ENCODE peak calls at places on chromosomes 7 and 10, in ten cellular contexts. P is PC-9; J is left lung; H is CD8-positive, alpha-beta T cell; E is dorsolateral prefrontal cortex; U is endodermal cell; G is IMR-90; I is kidney epithelial cell; M is AG04450; C is thoracic aorta. Z is an unnamed sample.

GRCh38 chr7:152180587-152180986 is 155.1 kb downstream of the GALNT11 start:
- DNase-seq in J (no peak), C (no peak), G (no peak), I (no peak), E (no peak), M (no peak), U (no peak), P (no peak), H (no peak), Z (no peak)

GRCh38 chr7:77827999-77828398 is 29.4 kb downstream of the PHTF2 start:
- DNase-seq in E (no peak), H (no peak), C (no peak), J (no peak), P (no peak), I (no peak), M (no peak), G (no peak), U (no peak), Z (no peak)

GRCh38 chr10:25294032-25294926 is 119.5 kb downstream of the GPR158 start:
- DNase-seq in I (peak; percentile 29), P (peak; percentile 45), C (no peak), J (no peak), H (no peak), G (peak; percentile 8), M (no peak), U (no peak), E (no peak), Z (no peak)

GRCh38 chr7:30459591-30460245 is 18.9 kb downstream of the NOD1 start:
- DNase-seq in E (no peak), P (peak; percentile 90), U (no peak), G (peak; percentile 95), C (no peak), I (peak; percentile 71), M (peak; percentile 85), J (no peak), H (no peak), Z (no peak)

GRCh38 chr7:113730309-113730955 is 188.4 kb downstream of the PPP1R3A start:
- DNase-seq in E (no peak), P (no peak), C (no peak), G (peak; percentile 87), I (peak; percentile 18), M (peak; percentile 58), J (no peak), H (no peak), U (no peak), Z (no peak)

GRCh38 chr7:129376076-129376777 is 58.0 kb upstream of the STRIP2 start:
- DNase-seq in P (no peak), M (no peak), I (no peak), J (no peak), G (peak; percentile 43), U (peak; percentile 63), H (peak; percentile 40), E (no peak), C (no peak), Z (no peak)

GRCh38 chr7:34430456-34430855 is 227.6 kb upstream of the NPSR1 start:
- DNase-seq in I (peak; percentile 14), U (peak; percentile 58), J (no peak), E (no peak), C (no peak), P (no peak), H (no peak), M (no peak), G (peak; percentile 44), Z (no peak)

GRCh38 chr7:37915438-37915837 is 1.2 kb downstream of the SFRP4 start:
- DNase-seq in C (no peak), P (no peak), U (no peak), I (no peak), M (no peak), G (no peak), E (no peak), H (no peak), J (no peak), Z (no peak)

GRCh38 chr10:68303849-68304412 is 27.9 kb upstream of the HNRNPH3 start:
- DNase-seq in M (no peak), E (no peak), U (no peak), H (no peak), C (no peak), P (no peak), I (no peak), G (no peak), J (no peak), Z (no peak)

GRCh38 chr10:6242089-6242488 is 39.4 kb downstream of the PFKFB3 start:
- DNase-seq in H (no peak), I (no peak), M (peak; percentile 39), U (peak; percentile 17), C (no peak), J (no peak), G (peak; percentile 80), P (no peak), E (no peak), Z (no peak)

GRCh38 chr7:149071641-149072437 is 18.7 kb downstream of the ZNF786 start:
- DNase-seq in U (peak; percentile 94), I (no peak), M (no peak), G (peak; percentile 5), E (no peak), J (peak; percentile 83), C (no peak), H (peak; percentile 49), P (no peak), Z (no peak)

GRCh38 chr7:50588937-50589336 is 23.7 kb upstream of the DDC start:
- DNase-seq in J (peak; percentile 71), M (no peak), H (no peak), U (peak; percentile 70), C (no peak), P (no peak), G (no peak), I (no peak), E (no peak), Z (no peak)
- TF ChIP-seq CTCF in J (no peak), M (peak; percentile 38), H (no peak), U (peak; percentile 69), C (no peak), P (no peak), G (no peak), I (peak; percentile 11), E (no peak), Z (no peak)

GRCh38 chr10:88318803-88319202 is 264.3 kb downstream of the RNLS start:
- DNase-seq in H (no peak), C (no peak), P (peak; percentile 32), U (peak; percentile 68), J (no peak), E (no peak), G (no peak), I (no peak), M (no peak), Z (no peak)
- H3K27me3 ChIP-seq in H (no peaks in the 10 kb centered on the region), C (no peaks in the 10 kb centered on the region), P (no peaks in the 10 kb centered on the region), U (no peaks in the 10 kb centered on the region), J (no peaks in the 10 kb centered on the region), E (no peaks in the 10 kb centered on the region), G (no peaks in the 10 kb centered on the region), I (no peaks in the 10 kb centered on the region), M (no peaks in the 10 kb centered on the region), Z (no peaks in the 10 kb centered on the region)

GRCh38 chr7:73428697-73429005 is 4.9 kb upstream of the FZD9 start:
- DNase-seq in M (no peak), U (no peak), P (no peak), H (no peak), C (no peak), I (no peak), G (no peak), E (no peak), J (no peak), Z (no peak)
- TF ChIP-seq CTCF in M (no peak), U (no peak), P (no peak), H (no peak), C (no peak), I (no peak), G (no peak), E (no peak), J (no peak), Z (no peak)

GRCh38 chr10:101241840-101242707 is 12.8 kb upstream of the LBX1 start:
- DNase-seq in H (no peak), G (peak; percentile 47), U (no peak), I (no peak), P (no peak), J (no peak), E (no peak), M (no peak), C (no peak), Z (no peak)
- H3K27me3 ChIP-seq in H (peaks cover 27% of the 10 kb centered on the region), G (peaks cover 37% of the 10 kb centered on the region), U (peaks cover 100% of the 10 kb centered on the region), I (peaks cover 57% of the 10 kb centered on the region), P (peaks cover 18% of the 10 kb centered on the region), J (peaks cover 28% of the 10 kb centered on the region), E (peaks cover 28% of the 10 kb centered on the region), M (peaks cover 37% of the 10 kb centered on the region), C (peaks cover 17% of the 10 kb centered on the region), Z (peaks cover 2% of the 10 kb centered on the region)

DNA sequence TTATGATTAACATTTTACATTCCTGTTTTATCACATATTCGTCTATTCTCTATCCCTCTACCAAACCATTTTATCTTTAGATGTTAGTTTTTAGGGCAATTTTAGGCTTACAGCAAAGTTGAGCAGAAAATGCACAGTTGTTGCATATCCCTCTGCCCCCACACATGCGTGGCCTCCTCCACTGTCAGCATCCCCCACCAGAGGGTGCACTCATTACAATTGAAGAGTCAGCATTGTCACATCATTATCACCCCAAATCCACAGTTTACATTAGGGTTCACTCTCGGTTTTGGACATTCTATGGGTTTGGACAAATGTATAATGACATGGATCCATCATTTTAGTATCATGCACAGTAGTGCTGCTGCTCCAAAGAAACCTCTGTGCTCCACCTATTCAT is 86.4 kb downstream of the WDR37 start:
- DNase-seq in C (no peak), M (no peak), G (no peak), P (no peak), E (no peak), J (no peak), H (no peak), I (no peak), U (no peak), Z (no peak)
- TF ChIP-seq CTCF in C (no peak), M (no peak), G (no peak), P (no peak), E (peak; percentile 53), J (no peak), H (peak; percentile 35), I (peak; percentile 38), U (peak; percentile 73), Z (peak; percentile 64)

GRCh38 chr10:110206988-110207804 is at the start of gene MXI1:
- DNase-seq in U (peak; percentile 93), E (peak; percentile 92), J (peak; percentile 89), H (peak; percentile 38), P (peak; percentile 63), I (no peak), C (no peak), G (peak; percentile 82), M (peak; percentile 39), Z (peak; percentile 59)
- H3K27me3 ChIP-seq in U (peaks cover 34% of the 10 kb centered on the region), E (no peaks in the 10 kb centered on the region), J (no peaks in the 10 kb centered on the region), H (no peaks in the 10 kb centered on the region), P (no peaks in the 10 kb centered on the region), I (no peaks in the 10 kb centered on the region), C (no peaks in the 10 kb centered on the region), G (peaks cover 13% of the 10 kb centered on the region), M (peaks cover 15% of the 10 kb centered on the region), Z (no peaks in the 10 kb centered on the region)

DNA sequence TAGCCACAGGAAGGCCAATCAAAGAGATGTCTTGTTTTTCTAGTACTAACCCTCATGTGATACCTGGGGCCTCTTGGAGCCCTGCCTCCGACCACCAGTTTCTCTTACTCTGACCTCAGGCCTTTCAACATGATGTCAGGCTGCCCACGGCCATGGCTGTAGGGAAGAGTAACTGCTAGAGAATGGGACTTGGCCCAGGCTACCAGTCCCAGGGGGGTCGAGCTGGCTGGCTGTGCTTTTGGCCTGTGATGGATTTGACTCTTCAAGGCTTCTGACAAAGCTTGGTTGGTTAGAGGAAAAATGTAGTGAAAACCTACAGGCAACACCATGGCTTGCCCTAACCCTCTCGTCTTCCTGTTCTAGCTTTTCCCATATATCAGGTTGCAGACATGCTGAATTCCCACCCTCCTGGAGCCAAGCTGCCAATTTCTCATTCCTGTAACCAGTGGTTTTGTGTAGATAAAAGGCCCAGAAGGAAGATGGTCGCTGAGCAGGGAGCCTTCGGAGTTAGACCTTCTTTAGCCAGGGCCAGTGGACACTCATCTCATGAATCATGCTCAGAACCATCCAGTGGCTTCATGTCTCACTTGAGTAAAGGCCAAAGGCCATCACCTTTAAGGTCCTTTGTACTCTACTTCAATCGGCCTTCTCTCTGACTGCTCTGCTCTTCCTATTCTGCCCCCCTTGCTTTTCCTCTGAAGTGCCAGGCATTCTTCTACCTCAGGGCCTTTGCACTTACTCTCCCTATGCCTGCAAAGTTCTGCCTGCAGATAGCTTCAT is 19.7 kb downstream of the SUFU start:
- DNase-seq in U (no peak), P (no peak), G (peak; percentile 83), I (no peak), J (no peak), E (no peak), M (peak; percentile 21), H (no peak), C (no peak), Z (no peak)
- TF ChIP-seq CTCF in U (no peak), P (no peak), G (no peak), I (no peak), J (no peak), E (no peak), M (no peak), H (no peak), C (no peak), Z (no peak)

Z was measured in GM06990.